ENCODE peak calls at places on chromosomes 6 and 20, in four cellular contexts. P, F, M and B are unnamed samples.

GRCh38 chr20:58450259-58450658 is 61.2 kb downstream of the VAPB start:
- DNase-seq in P (no peak), F (no peak), M (no peak), B (no peak)

GRCh38 chr6:138541793-138542481 is 42.6 kb upstream of the NHSL1 start:
- DNase-seq in P (no peak), F (no peak), M (no peak), B (no peak)

GRCh38 chr6:148074735-148075134 is 267.9 kb upstream of the SASH1 start:
- DNase-seq in P (no peak), F (no peak), M (no peak), B (no peak)

GRCh38 chr6:156719720-156720563 is 57.2 kb upstream of the ARID1B start:
- DNase-seq in P (peak), F (peak), M (peak), B (no peak)

GRCh38 chr6:23621026-23621425 is 505.0 kb upstream of the NRSN1 start:
- DNase-seq in P (no peak), F (no peak), M (no peak), B (no peak)

GRCh38 chr6:166058064-166058739 is 109.4 kb downstream of the TBXT start:
- DNase-seq in P (no peak), F (no peak), M (no peak), B (peak)

GRCh38 chr6:34795836-34796425 is 4.0 kb downstream of the BLTP3A start:
- DNase-seq in P (peak), F (peak), M (no peak), B (no peak)

GRCh38 chr6:42193491-42193894 is 1.3 kb downstream of the GUCA1B start:
- DNase-seq in P (no peak), F (no peak), M (no peak), B (no peak)

GRCh38 chr6:30169658-30170614 is 6.6 kb downstream of the TRIM15 start:
- DNase-seq in P (peak), F (peak), M (no peak), B (peak)

GRCh38 chr6:78666764-78667163 is 200.6 kb upstream of the IRAK1BP1 start:
- DNase-seq in P (no peak), F (no peak), M (no peak), B (no peak)

GRCh38 chr6:82963527-82963926 is 102.1 kb downstream of the UBE3D start:
- DNase-seq in P (peak), F (no peak), M (no peak), B (no peak)

GRCh38 chr6:16700202-16700997 is 60.9 kb downstream of the ATXN1 start:
- DNase-seq in P (no peak), F (no peak), M (peak), B (no peak)

GRCh38 chr6:22651731-22652130 is 82.4 kb downstream of the HDGFL1 start:
- DNase-seq in P (no peak), F (no peak), M (no peak), B (no peak)

GRCh38 chr20:2149507-2149906 is 47.9 kb downstream of the STK35 start:
- DNase-seq in P (no peak), F (no peak), M (no peak), B (no peak)

GRCh38 chr6:43669922-43670622 is 17.5 kb downstream of the MRPS18A start:
- DNase-seq in P (no peak), F (no peak), M (no peak), B (no peak)

GRCh38 chr20:56796345-56796744 is 167.2 kb downstream of the TFAP2C start:
- DNase-seq in P (no peak), F (no peak), M (no peak), B (no peak)

GRCh38 chr20:25310921-25311728 is 63.2 kb downstream of the PYGB start:
- DNase-seq in P (no peak), F (peak), M (no peak), B (no peak)

GRCh38 chr6:126180585-126180984 is 159.3 kb upstream of the CENPW start:
- DNase-seq in P (peak), F (peak), M (no peak), B (no peak)

GRCh38 chr6:70616728-70617260 is 50.1 kb downstream of the SDHAF4 start:
- DNase-seq in P (no peak), F (peak), M (no peak), B (no peak)

GRCh38 chr6:38058022-38058421 is 238.5 kb downstream of the ZFAND3 start:
- DNase-seq in P (no peak), F (peak), M (no peak), B (no peak)

GRCh38 chr6:164151161-164151728 is 736.7 kb downstream of the QKI start:
- DNase-seq in P (no peak), F (no peak), M (no peak), B (no peak)

GRCh38 chr6:145214570-145214969 is 520.8 kb downstream of the EPM2A start:
- DNase-seq in P (peak), F (peak), M (no peak), B (peak)

GRCh38 chr6:154425034-154425433 is 68.4 kb upstream of the IPCEF1 start:
- DNase-seq in P (no peak), F (no peak), M (no peak), B (peak)

GRCh38 chr6:20707870-20708269 is 173.6 kb downstream of the CDKAL1 start:
- DNase-seq in P (no peak), F (no peak), M (no peak), B (no peak)

GRCh38 chr6:166942393-166943168 is 13.8 kb downstream of the RNASET2 start:
- DNase-seq in P (no peak), F (no peak), M (no peak), B (peak)

GRCh38 chr6:82843291-82843885 is 222.3 kb downstream of the UBE3D start:
- DNase-seq in P (no peak), F (no peak), M (no peak), B (no peak)

GRCh38 chr6:158924499-158925455 is 75.2 kb downstream of the RSPH3 start:
- DNase-seq in P (no peak), F (no peak), M (no peak), B (no peak)

GRCh38 chr6:33694401-33694931 is 17.0 kb downstream of the UQCC2 start:
- DNase-seq in P (peak), F (no peak), M (no peak), B (peak)

GRCh38 chr6:95243091-95243490 is 334.2 kb upstream of the MANEA start:
- DNase-seq in P (no peak), F (no peak), M (no peak), B (no peak)

GRCh38 chr20:35129647-35130069 is 17.5 kb downstream of the EDEM2 start:
- DNase-seq in P (peak), F (peak), M (no peak), B (no peak)

GRCh38 chr6:125046107-125046925 is 84.1 kb downstream of the RNF217 start:
- DNase-seq in P (no peak), F (no peak), M (no peak), B (no peak)

GRCh38 chr6:133312006-133312405 is 70.8 kb downstream of the EYA4 start:
- DNase-seq in P (no peak), F (no peak), M (no peak), B (no peak)

GRCh38 chr20:56249244-56249955 is 868 bp downstream of the MC3R start:
- DNase-seq in P (peak), F (peak), M (peak), B (peak)

GRCh38 chr6:16337280-16337975 is 99.0 kb downstream of the GMPR start:
- DNase-seq in P (no peak), F (no peak), M (peak), B (peak)

GRCh38 chr20:25623225-25623735 is 534 bp downstream of the NANP start:
- DNase-seq in P (peak), F (peak), M (peak), B (peak)

GRCh38 chr20:3172126-3172932 is 1.0 kb downstream of the LZTS3 start:
- DNase-seq in P (no peak), F (no peak), M (no peak), B (no peak)

GRCh38 chr6:152669894-152670293 is 27.8 kb upstream of the MYCT1 start:
- DNase-seq in P (peak), F (peak), M (no peak), B (peak)

GRCh38 chr6:157428418-157429202 is 47.6 kb downstream of the ZDHHC14 start:
- DNase-seq in P (peak), F (peak), M (no peak), B (no peak)

GRCh38 chr6:441126-441920 is 49.8 kb downstream of the IRF4 start:
- DNase-seq in P (no peak), F (no peak), M (no peak), B (no peak)
- TF ChIP-seq USF2 in P (no peak), F (no peak), M (no peak), B (no peak)

DNA sequence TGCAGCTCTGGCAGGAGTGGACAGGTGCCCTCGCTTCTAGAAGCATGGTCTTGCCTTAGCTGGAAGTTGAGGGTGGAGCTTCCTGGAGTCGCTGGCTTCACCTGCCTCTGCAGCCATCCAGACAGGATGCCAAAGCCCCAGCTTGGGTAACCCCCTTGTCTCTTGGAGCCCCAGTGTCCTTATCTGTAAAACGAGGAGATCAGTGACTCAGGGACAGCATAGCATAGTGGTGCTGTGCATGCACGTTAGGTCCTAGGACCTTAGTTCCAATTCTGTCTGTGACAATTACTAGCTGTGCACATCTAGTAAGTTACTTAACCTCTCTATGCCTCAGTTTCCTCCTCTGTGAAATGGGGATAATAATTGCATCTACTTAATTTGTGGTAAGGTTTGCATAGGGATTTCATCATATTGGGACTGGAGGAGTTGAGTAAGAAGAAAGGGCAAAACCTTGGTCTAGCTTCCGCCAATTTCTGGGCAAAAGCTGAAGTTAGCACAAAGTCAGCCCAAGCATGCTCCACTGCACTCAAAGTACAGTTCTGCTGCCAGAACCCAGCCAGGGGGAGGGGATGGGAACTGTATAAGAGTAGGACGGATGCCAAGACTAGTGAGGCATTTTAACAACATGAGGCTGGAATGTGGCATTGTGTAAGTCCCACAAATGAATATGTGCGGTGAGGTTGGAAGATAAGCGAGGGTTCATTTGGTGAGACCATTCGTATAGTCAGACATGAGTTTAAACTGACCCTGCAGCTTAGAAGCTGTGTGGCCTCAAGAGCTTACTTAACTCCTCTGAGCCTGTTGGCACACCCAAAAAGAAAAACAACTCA is 24.5 kb downstream of the TOX2 start:
- DNase-seq in P (peak), F (peak), M (no peak), B (no peak)
- TF ChIP-seq USF2 in P (no peak), F (no peak), M (no peak), B (no peak)

GRCh38 chr6:134413241-134413643 is 95.3 kb upstream of the SGK1 start:
- DNase-seq in P (no peak), F (no peak), M (no peak), B (no peak)

GRCh38 chr6:134415681-134416080 is 97.8 kb upstream of the SGK1 start:
- DNase-seq in P (no peak), F (no peak), M (no peak), B (no peak)

GRCh38 chr6:134414793-134415192 is 96.9 kb upstream of the SGK1 start:
- DNase-seq in P (no peak), F (no peak), M (no peak), B (no peak)

GRCh38 chr6:134416501-134417154 is 98.7 kb upstream of the SGK1 start:
- DNase-seq in P (peak), F (no peak), M (no peak), B (no peak)

GRCh38 chr6:134415194-134415593 is 97.3 kb upstream of the SGK1 start:
- DNase-seq in P (no peak), F (no peak), M (no peak), B (no peak)
- TF ChIP-seq USF2 in P (no peak), F (no peak), M (no peak), B (no peak)

GRCh38 chr6:67458265-67458664 is 1176.8 kb upstream of the ADGRB3 start:
- DNase-seq in P (no peak), F (no peak), M (no peak), B (no peak)
- TF ChIP-seq USF2 in P (no peak), F (no peak), M (no peak), B (no peak)

GRCh38 chr20:17825949-17826843 is 126.4 kb downstream of the BANF2 start:
- DNase-seq in P (no peak), F (peak), M (no peak), B (no peak)
- TF ChIP-seq USF2 in P (no peak), F (no peak), M (no peak), B (no peak)

GRCh38 chr20:36344517-36345132 is 38.5 kb downstream of the DLGAP4 start:
- DNase-seq in P (peak), F (peak), M (peak), B (no peak)
- TF ChIP-seq USF2 in P (no peak), F (no peak), M (no peak), B (no peak)

GRCh38 chr6:151065027-151065815 is 174.5 kb upstream of the AKAP12 start:
- DNase-seq in P (no peak), F (no peak), M (no peak), B (no peak)

GRCh38 chr6:151070666-151071065 is 169.1 kb upstream of the AKAP12 start:
- DNase-seq in P (peak), F (peak), M (no peak), B (no peak)

GRCh38 chr6:151069641-151070040 is 170.1 kb upstream of the AKAP12 start:
- DNase-seq in P (no peak), F (peak), M (no peak), B (no peak)

GRCh38 chr6:151068761-151069312 is 170.9 kb upstream of the AKAP12 start:
- DNase-seq in P (no peak), F (no peak), M (no peak), B (no peak)

GRCh38 chr6:151067684-151068596 is 171.8 kb upstream of the AKAP12 start:
- DNase-seq in P (peak), F (peak), M (no peak), B (no peak)
- TF ChIP-seq USF2 in P (no peak), F (no peak), M (no peak), B (no peak)